ENCODE peak calls at places on chromosomes 13 and 19, in four cellular contexts. Q is CD8-positive, alpha-beta T cell; S is mesenchymal stem cell; X is fibroblast of lung. T is an unnamed sample.

GRCh38 chr13:32475403-32475802 is 47.5 kb upstream of the N4BP2L1 start:
- DNase-seq in Q (no peak), S (no peak), X (no peak), T (no peak)

GRCh38 chr13:107301724-107302374 is 733.9 kb upstream of the ARGLU1 start:
- DNase-seq in Q (no peak), S (peak; percentile 35), X (peak; percentile 26), T (no peak)

GRCh38 chr19:1041835-1042685 is 2.2 kb downstream of the ABCA7 start:
- DNase-seq in Q (no peak), S (no peak), X (no peak), T (no peak)

GRCh38 chr13:113584870-113585671 is 518 bp downstream of the TFDP1 start:
- DNase-seq in Q (no peak), S (no peak), X (peak; percentile 8), T (peak; percentile 48)

GRCh38 chr13:110442946-110443632 is 118.4 kb downstream of the RAB20 start:
- DNase-seq in Q (no peak), S (peak; percentile 78), X (peak; percentile 68), T (no peak)

GRCh38 chr13:50125556-50126377 is 110.5 kb downstream of the KCNRG start:
- DNase-seq in Q (peak; percentile 91), S (peak; percentile 93), X (peak; percentile 95), T (peak; percentile 98)

GRCh38 chr19:14459703-14460102 is 15.5 kb downstream of the PTGER1 start:
- DNase-seq in Q (peak; percentile 63), S (no peak), X (no peak), T (no peak)

GRCh38 chr13:26658491-26658890 is 101.0 kb downstream of the WASF3 start:
- DNase-seq in Q (no peak), S (no peak), X (no peak), T (no peak)

GRCh38 chr19:46367434-46367833 is 20.5 kb downstream of the PPP5C start:
- DNase-seq in Q (no peak), S (no peak), X (no peak), T (peak; percentile 22)

GRCh38 chr13:29849731-29850212 is 645 bp downstream of the UBL3 start:
- DNase-seq in Q (peak; percentile 24), S (peak; percentile 84), X (peak; percentile 46), T (peak; percentile 85)

GRCh38 chr13:43016226-43016625 is 7.2 kb upstream of the DNAJC15 start:
- DNase-seq in Q (no peak), S (no peak), X (no peak), T (no peak)

GRCh38 chr19:49415102-49415809 is 8.0 kb downstream of the PTH2 start:
- DNase-seq in Q (no peak), S (no peak), X (no peak), T (no peak)

GRCh38 chr13:76014618-76015315 is 378.6 kb downstream of the LMO7 start:
- DNase-seq in Q (no peak), S (peak; percentile 60), X (peak; percentile 34), T (no peak)

GRCh38 chr19:46786236-46787039 is 2.0 kb downstream of the SLC1A5 start:
- DNase-seq in Q (peak; percentile 88), S (peak; percentile 95), X (peak; percentile 94), T (peak; percentile 89)

GRCh38 chr13:22061806-22062391 is 391.0 kb downstream of the FGF9 start:
- DNase-seq in Q (peak; percentile 31), S (no peak), X (no peak), T (no peak)

GRCh38 chr13:46035066-46035465 is 17.5 kb downstream of the ZC3H13 start:
- DNase-seq in Q (no peak), S (no peak), X (no peak), T (no peak)

GRCh38 chr13:101915333-101915732 is 462.9 kb downstream of the ITGBL1 start:
- DNase-seq in Q (no peak), S (no peak), X (no peak), T (no peak)

GRCh38 chr19:38727868-38728660 is 16.2 kb downstream of the CAPN12 start:
- DNase-seq in Q (peak; percentile 3), S (peak; percentile 42), X (no peak), T (no peak)

GRCh38 chr19:10368101-10368803 is 12.1 kb downstream of the TYK2 start:
- DNase-seq in Q (no peak), S (no peak), X (no peak), T (no peak)

GRCh38 chr13:95644611-95645052 is at the start of gene DZIP1:
- DNase-seq in Q (no peak), S (peak; percentile 90), X (peak; percentile 87), T (peak; percentile 94)

GRCh38 chr19:4972509-4973230 is 3.8 kb downstream of the KDM4B start:
- DNase-seq in Q (no peak), S (peak; percentile 78), X (peak; percentile 49), T (no peak)

GRCh38 chr19:4971424-4971793 is 2.5 kb downstream of the KDM4B start:
- DNase-seq in Q (no peak), S (peak; percentile 40), X (no peak), T (peak; percentile 76)

GRCh38 chr19:4969772-4970531 is 1.0 kb downstream of the KDM4B start:
- DNase-seq in Q (no peak), S (peak; percentile 65), X (peak; percentile 34), T (no peak)

GRCh38 chr19:4970558-4971423 is 1.9 kb downstream of the KDM4B start:
- DNase-seq in Q (no peak), S (peak; percentile 71), X (peak; percentile 28), T (peak; percentile 76)

DNA sequence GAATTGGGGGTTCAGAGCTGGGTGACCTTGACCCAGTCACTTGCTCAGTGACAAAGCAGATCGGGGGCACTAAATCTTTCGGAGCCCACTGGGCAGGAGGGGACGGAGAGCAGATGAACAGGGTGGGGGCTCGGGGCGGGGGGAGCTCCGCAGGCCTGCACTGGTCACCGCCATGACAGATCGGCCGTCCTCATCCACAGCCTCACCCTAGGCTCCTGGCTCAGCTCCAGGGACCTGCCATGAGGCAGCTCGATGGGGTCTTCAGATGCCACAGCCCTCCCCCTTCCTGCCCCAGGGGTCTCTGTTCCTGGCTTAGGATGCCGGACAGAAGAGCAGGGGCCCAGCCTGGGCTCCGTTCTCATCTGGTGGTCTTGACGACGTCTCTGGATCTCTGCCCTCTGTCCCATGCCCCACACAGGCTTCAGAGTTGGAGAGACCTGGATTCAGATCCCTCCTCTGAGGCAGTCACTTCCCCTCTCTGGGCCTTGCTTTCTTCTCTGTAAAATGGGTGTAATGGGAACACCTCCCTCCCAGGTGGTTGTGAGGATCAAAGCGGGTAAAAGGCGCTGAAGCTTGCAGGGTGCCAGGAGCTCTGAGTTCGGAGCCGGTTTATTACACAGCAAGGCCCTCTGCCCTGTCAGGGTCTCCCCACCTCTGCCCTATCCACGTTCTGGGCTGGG is 3.0 kb downstream of the KDM4B start:
- DNase-seq in Q (no peak), S (no peak), X (no peak), T (no peak)
- H3K4me1 ChIP-seq in Q (peaks cover 33% of the 10 kb centered on the region), S (peaks cover 37% of the 10 kb centered on the region), X (peaks cover 29% of the 10 kb centered on the region), T (peaks cover 78% of the 10 kb centered on the region)

GRCh38 chr19:4368128-4368820 is 24.9 kb downstream of the MPND start:
- DNase-seq in Q (no peak), S (no peak), X (no peak), T (no peak)
- H3K4me1 ChIP-seq in Q (peaks cover 35% of the 10 kb centered on the region), S (peaks cover 67% of the 10 kb centered on the region), X (peaks cover 22% of the 10 kb centered on the region), T (peaks cover 49% of the 10 kb centered on the region)

GRCh38 chr19:3096267-3096901 is 2.2 kb downstream of the GNA11 start:
- DNase-seq in Q (no peak), S (no peak), X (no peak), T (no peak)
- H3K4me1 ChIP-seq in Q (peaks cover 42% of the 10 kb centered on the region), S (peaks cover 53% of the 10 kb centered on the region), X (peaks cover 15% of the 10 kb centered on the region), T (peaks cover 71% of the 10 kb centered on the region)

GRCh38 chr13:40958655-40959054 is 60.5 kb downstream of the ELF1 start:
- DNase-seq in Q (no peak), S (no peak), X (no peak), T (no peak)

GRCh38 chr13:40961224-40961623 is 57.9 kb downstream of the ELF1 start:
- DNase-seq in Q (no peak), S (no peak), X (no peak), T (no peak)

GRCh38 chr13:40963927-40964326 is 55.2 kb downstream of the ELF1 start:
- DNase-seq in Q (no peak), S (peak; percentile 42), X (peak; percentile 43), T (no peak)

GRCh38 chr13:40960721-40961120 is 58.4 kb downstream of the ELF1 start:
- DNase-seq in Q (no peak), S (no peak), X (no peak), T (no peak)

GRCh38 chr13:40961826-40962225 is 57.3 kb downstream of the ELF1 start:
- DNase-seq in Q (no peak), S (no peak), X (no peak), T (no peak)
- H3K4me1 ChIP-seq in Q (peaks cover 65% of the 10 kb centered on the region), S (no peaks in the 10 kb centered on the region), X (no peaks in the 10 kb centered on the region), T (no peaks in the 10 kb centered on the region)

T was measured in sigmoid colon.